ENCODE peak calls at places on chromosomes 6 and 20, in eight cellular contexts. Q is transverse colon, W is IMR-90, N is suprapubic skin, H is gastrocnemius medialis, Y is ovary, F is breast epithelium, R is HCT116. V is an unnamed sample.

GRCh38 chr6:44268095-44268628 is 2.1 kb upstream of the TMEM151B start:
- DNase-seq in Q (peak; percentile 71), W (peak; percentile 46), N (no peak), H (no peak), Y (no peak), F (no peak), R (no peak), V (peak; percentile 68)

GRCh38 chr6:43376551-43376981 is 7.1 kb upstream of the ZNF318 start:
- DNase-seq in Q (no peak), W (peak; percentile 59), N (no peak), H (no peak), Y (no peak), F (no peak), R (no peak), V (no peak)

GRCh38 chr6:9025796-9026195 is 590.5 kb upstream of the SLC35B3 start:
- DNase-seq in Q (no peak), W (no peak), N (no peak), H (no peak), Y (no peak), F (no peak), R (no peak), V (no peak)

GRCh38 chr20:59771506-59772372 is 161.7 kb downstream of the SYCP2 start:
- DNase-seq in Q (no peak), W (no peak), N (no peak), H (no peak), Y (no peak), F (no peak), R (no peak), V (peak; percentile 35)

GRCh38 chr20:62227977-62228958 is 8.2 kb upstream of the HRH3 start:
- DNase-seq in Q (peak; percentile 29), W (no peak), N (no peak), H (no peak), Y (no peak), F (no peak), R (no peak), V (no peak)

GRCh38 chr6:69022991-69023390 is 387.9 kb downstream of the ADGRB3 start:
- DNase-seq in Q (no peak), W (peak; percentile 53), N (no peak), H (no peak), Y (no peak), F (no peak), R (no peak), V (no peak)

GRCh38 chr6:42960243-42961019 is at the start of gene GNMT:
- DNase-seq in Q (peak; percentile 82), W (no peak), N (peak; percentile 71), H (peak; percentile 45), Y (peak; percentile 64), F (peak; percentile 81), R (no peak), V (peak; percentile 95)

GRCh38 chr20:33688938-33689424 is 2.8 kb upstream of the E2F1 start:
- DNase-seq in Q (no peak), W (no peak), N (no peak), H (no peak), Y (no peak), F (no peak), R (no peak), V (no peak)

GRCh38 chr6:69097948-69098347 is 462.9 kb downstream of the ADGRB3 start:
- DNase-seq in Q (no peak), W (no peak), N (no peak), H (no peak), Y (no peak), F (no peak), R (no peak), V (no peak)

GRCh38 chr6:26432622-26433021 is 7.7 kb upstream of the BTN3A3 start:
- DNase-seq in Q (no peak), W (peak; percentile 18), N (no peak), H (no peak), Y (no peak), F (no peak), R (no peak), V (no peak)

GRCh38 chr6:30325873-30326445 is 768 bp upstream of the TRIM39 start:
- DNase-seq in Q (no peak), W (no peak), N (peak; percentile 73), H (no peak), Y (no peak), F (no peak), R (peak; percentile 59), V (no peak)

GRCh38 chr6:46704562-46704961 is 16.9 kb downstream of the TDRD6 start:
- DNase-seq in Q (no peak), W (no peak), N (no peak), H (no peak), Y (no peak), F (no peak), R (peak; percentile 44), V (no peak)

GRCh38 chr6:90214966-90215365 is 81.7 kb downstream of the BACH2 start:
- DNase-seq in Q (no peak), W (no peak), N (no peak), H (no peak), Y (no peak), F (no peak), R (no peak), V (no peak)

GRCh38 chr20:62508641-62509051 is 32.9 kb upstream of the GATA5 start:
- DNase-seq in Q (no peak), W (no peak), N (no peak), H (peak; percentile 40), Y (no peak), F (no peak), R (no peak), V (no peak)

GRCh38 chr6:12537389-12537788 is 179.2 kb upstream of the PHACTR1 start:
- DNase-seq in Q (no peak), W (peak; percentile 59), N (no peak), H (no peak), Y (no peak), F (no peak), R (no peak), V (no peak)

GRCh38 chr20:50169329-50169823 is 15.9 kb upstream of the PEDS1 start:
- DNase-seq in Q (peak; percentile 89), W (peak; percentile 76), N (peak; percentile 89), H (no peak), Y (peak; percentile 81), F (peak; percentile 82), R (no peak), V (no peak)

GRCh38 chr20:50170549-50171220 is 17.2 kb upstream of the PEDS1 start:
- DNase-seq in Q (no peak), W (no peak), N (no peak), H (no peak), Y (no peak), F (no peak), R (no peak), V (no peak)

GRCh38 chr20:50163570-50164317 is 10.2 kb upstream of the PEDS1 start:
- DNase-seq in Q (no peak), W (peak; percentile 44), N (peak; percentile 86), H (peak; percentile 72), Y (no peak), F (no peak), R (no peak), V (no peak)

DNA sequence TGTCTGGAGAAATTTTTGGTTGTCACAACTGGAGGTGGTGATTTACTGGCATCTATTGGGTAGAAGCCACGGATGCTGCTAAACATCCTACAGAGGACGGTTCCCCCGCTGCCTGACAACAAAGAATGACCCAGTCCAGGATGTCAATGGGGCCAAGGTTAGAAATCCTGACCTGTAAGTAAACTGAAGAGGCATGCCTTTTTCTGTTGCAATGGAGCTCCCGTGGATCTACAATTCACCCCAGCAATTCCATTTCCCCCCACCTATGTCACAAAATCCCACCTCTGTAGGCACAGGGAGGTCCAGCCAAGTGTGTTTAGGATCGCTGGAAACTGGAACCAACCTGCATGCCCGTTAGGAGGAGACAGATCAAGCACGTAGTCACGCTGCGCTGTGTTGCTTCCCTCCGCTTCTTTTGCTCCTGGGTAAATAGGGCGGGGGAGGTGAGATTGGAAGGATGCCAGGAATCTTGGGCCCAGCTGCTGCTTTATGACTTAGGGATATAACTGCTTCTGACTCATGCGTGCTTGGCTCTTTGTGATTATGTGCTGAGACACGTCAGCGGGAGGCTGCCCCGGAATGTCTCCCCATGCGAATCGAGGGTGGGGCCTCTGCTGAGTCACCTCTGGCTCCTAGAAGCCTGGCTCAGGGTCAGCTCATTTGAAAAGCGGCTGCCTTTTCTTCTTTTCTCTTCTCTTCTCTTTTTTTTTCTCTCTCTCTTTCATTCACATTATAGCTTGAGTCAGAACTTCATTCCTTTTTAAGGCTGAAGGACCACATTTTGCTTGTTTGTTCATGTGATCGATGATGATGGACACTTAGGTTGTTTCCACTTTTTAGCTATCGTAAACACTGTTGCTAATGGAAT is 12.4 kb upstream of the PEDS1 start:
- DNase-seq in Q (peak; percentile 98), W (peak; percentile 100), N (peak; percentile 98), H (peak; percentile 99), Y (peak; percentile 95), F (peak; percentile 95), R (peak; percentile 100), V (no peak)
- TF ChIP-seq POLR2A in Q (peak; percentile 14), W (peak; percentile 87), N (no peak), H (peak; percentile 36), Y (no peak), F (no peak), R (peak; percentile 31), V (peak; percentile 65)

GRCh38 chr20:57329608-57330221 is at the start of gene SPO11:
- DNase-seq in Q (no peak), W (no peak), N (no peak), H (no peak), Y (no peak), F (no peak), R (no peak), V (no peak)
- H3K27ac ChIP-seq in Q (no peak within 1 kb of the TSS), W (no peak within 1 kb of the TSS), N (no peak within 1 kb of the TSS), H (no peak within 1 kb of the TSS), Y (no peak within 1 kb of the TSS), F (no peak within 1 kb of the TSS), R (no peak within 1 kb of the TSS), V (no peak within 1 kb of the TSS)

GRCh38 chr20:25540273-25540672 is 45.1 kb downstream of the NINL start:
- DNase-seq in Q (no peak), W (no peak), N (no peak), H (no peak), Y (no peak), F (no peak), R (peak; percentile 16), V (no peak)
- H3K4me3 ChIP-seq in Q (peak overlapping the region; percentile 42), W (no peak overlapping the region), N (peak overlapping the region; percentile 29), H (peak overlapping the region; percentile 19), Y (peak overlapping the region; percentile 24), F (peak overlapping the region; percentile 24), R (no peak overlapping the region), V (peak overlapping the region; percentile 45)

GRCh38 chr20:10217517-10218410 is 866 bp upstream of the SNAP25 start:
- DNase-seq in Q (peak; percentile 13), W (peak; percentile 96), N (no peak), H (no peak), Y (peak; percentile 86), F (no peak), R (no peak), V (no peak)
- TF ChIP-seq POLR2A in Q (no peak), W (peak; percentile 26), N (no peak), H (no peak), Y (peak; percentile 75), F (peak; percentile 24), R (no peak), V (no peak)